ENCODE peak calls at places on chromosomes 6 and 20, in ten cellular contexts. One of them, this sample, is unnamed.

GRCh38 chr6:113458368-113459010 is 398.7 kb upstream of the MARCKS start:
- DNase-seq in GM12878: no peak
- DNase-seq in A549: no peak
- DNase-seq in K562: no peak
- DNase-seq in endothelial cell of umbilical vein: peak
- DNase-seq in H1: no peak
- DNase-seq in SK-N-SH: no peak
- DNase-seq in HCT116: no peak
- DNase-seq in NB4: no peak
- DNase-seq in HepG2: no peak
- DNase-seq in this sample: no peak

GRCh38 chr6:170438402-170438753 is 114.7 kb downstream of the PSMB1 start:
- DNase-seq in H1: peak
- DNase-seq in GM12878: no peak
- DNase-seq in NB4: peak
- DNase-seq in K562: peak
- DNase-seq in SK-N-SH: peak
- DNase-seq in HepG2: peak
- DNase-seq in A549: peak
- DNase-seq in endothelial cell of umbilical vein: peak
- DNase-seq in HCT116: peak
- DNase-seq in this sample: peak

GRCh38 chr6:15905488-15906392 is 223.1 kb upstream of the MYLIP start:
- DNase-seq in H1: no peak
- DNase-seq in endothelial cell of umbilical vein: peak
- DNase-seq in GM12878: no peak
- DNase-seq in NB4: peak
- DNase-seq in A549: no peak
- DNase-seq in HepG2: no peak
- DNase-seq in SK-N-SH: no peak
- DNase-seq in HCT116: no peak
- DNase-seq in K562: peak
- DNase-seq in this sample: no peak

GRCh38 chr6:112251170-112251945 is 3.0 kb downstream of the LAMA4 start:
- DNase-seq in HepG2: no peak
- DNase-seq in SK-N-SH: no peak
- DNase-seq in endothelial cell of umbilical vein: peak
- DNase-seq in K562: no peak
- DNase-seq in H1: no peak
- DNase-seq in NB4: no peak
- DNase-seq in HCT116: no peak
- DNase-seq in A549: no peak
- DNase-seq in GM12878: no peak
- DNase-seq in this sample: no peak

GRCh38 chr6:115891111-115891669 is 169.5 kb downstream of the FRK start:
- DNase-seq in endothelial cell of umbilical vein: no peak
- DNase-seq in A549: peak
- DNase-seq in H1: no peak
- DNase-seq in K562: no peak
- DNase-seq in HepG2: no peak
- DNase-seq in SK-N-SH: no peak
- DNase-seq in HCT116: peak
- DNase-seq in NB4: peak
- DNase-seq in GM12878: peak
- DNase-seq in this sample: no peak

GRCh38 chr6:137903933-137904821 is 37.1 kb downstream of the TNFAIP3 start:
- DNase-seq in H1: no peak
- DNase-seq in K562: peak
- DNase-seq in SK-N-SH: no peak
- DNase-seq in endothelial cell of umbilical vein: peak
- DNase-seq in GM12878: no peak
- DNase-seq in HepG2: peak
- DNase-seq in A549: peak
- DNase-seq in NB4: peak
- DNase-seq in HCT116: peak
- DNase-seq in this sample: no peak

GRCh38 chr20:48761023-48761785 is 66.6 kb downstream of the PREX1 start:
- DNase-seq in HepG2: no peak
- DNase-seq in A549: no peak
- DNase-seq in SK-N-SH: no peak
- DNase-seq in K562: no peak
- DNase-seq in HCT116: no peak
- DNase-seq in H1: no peak
- DNase-seq in NB4: peak
- DNase-seq in endothelial cell of umbilical vein: no peak
- DNase-seq in GM12878: no peak
- DNase-seq in this sample: no peak

GRCh38 chr6:134258849-134259306 is 59.0 kb downstream of the SGK1 start:
- DNase-seq in A549: no peak
- DNase-seq in H1: no peak
- DNase-seq in K562: no peak
- DNase-seq in NB4: no peak
- DNase-seq in HepG2: peak
- DNase-seq in SK-N-SH: no peak
- DNase-seq in endothelial cell of umbilical vein: no peak
- DNase-seq in GM12878: no peak
- DNase-seq in HCT116: no peak
- DNase-seq in this sample: no peak

GRCh38 chr6:168198302-168199180 is 119.5 kb upstream of the FRMD1 start:
- DNase-seq in HepG2: no peak
- DNase-seq in K562: no peak
- DNase-seq in SK-N-SH: no peak
- DNase-seq in A549: no peak
- DNase-seq in H1: no peak
- DNase-seq in endothelial cell of umbilical vein: no peak
- DNase-seq in GM12878: no peak
- DNase-seq in NB4: no peak
- DNase-seq in HCT116: no peak
- DNase-seq in this sample: no peak

DNA sequence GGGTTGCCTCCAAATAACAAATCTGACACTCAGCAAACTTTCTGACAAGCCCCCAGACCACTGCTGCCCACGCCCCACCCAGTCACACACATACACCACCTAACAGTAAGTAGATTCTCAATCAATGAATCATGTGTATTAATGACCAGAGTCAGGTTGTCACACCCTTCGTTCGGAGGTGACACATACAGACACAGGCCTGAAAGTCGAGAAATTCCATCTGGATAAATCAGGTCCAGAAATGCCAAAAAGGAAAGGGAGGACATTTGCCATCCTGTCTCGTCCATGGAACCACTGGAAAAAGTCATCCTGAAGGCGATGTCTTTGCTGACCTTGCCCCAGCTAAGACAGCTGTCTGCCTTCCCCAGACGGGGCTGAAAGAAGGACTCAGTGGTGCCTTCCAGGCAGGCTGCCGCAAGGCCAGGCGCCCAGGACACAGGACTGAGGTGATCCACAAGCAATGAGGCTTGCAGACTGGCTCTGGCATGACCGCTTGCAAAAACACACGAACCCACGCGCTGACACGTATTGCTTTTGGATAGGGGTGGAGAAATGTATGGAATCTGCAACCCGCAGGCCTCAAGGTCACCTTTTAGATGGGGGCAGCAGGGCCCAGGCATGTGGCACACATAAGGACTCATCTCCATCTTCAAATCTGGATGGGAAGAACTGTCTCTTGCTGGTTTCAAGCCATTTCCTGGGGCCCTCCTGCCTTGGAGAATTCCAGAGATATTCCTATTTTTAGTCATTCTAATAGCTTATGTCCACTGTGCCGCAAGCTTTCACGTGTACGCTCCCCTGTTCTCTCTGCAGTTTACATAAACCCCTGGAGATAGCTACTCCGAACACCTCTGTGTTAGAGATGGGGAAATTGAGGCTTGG is 9.0 kb downstream of the NFATC2 start:
- DNase-seq in GM12878: no peak
- DNase-seq in endothelial cell of umbilical vein: no peak
- DNase-seq in NB4: no peak
- DNase-seq in HCT116: peak
- DNase-seq in H1: no peak
- DNase-seq in A549: peak
- DNase-seq in K562: no peak
- DNase-seq in SK-N-SH: no peak
- DNase-seq in HepG2: peak
- DNase-seq in this sample: no peak
- TF ChIP-seq MAX in GM12878: no peak
- TF ChIP-seq MAX in endothelial cell of umbilical vein: no peak
- TF ChIP-seq MAX in NB4: no peak
- TF ChIP-seq MAX in HCT116: peak
- TF ChIP-seq MAX in H1: no peak
- TF ChIP-seq MAX in A549: no peak
- TF ChIP-seq MAX in K562: no peak
- TF ChIP-seq MAX in SK-N-SH: no peak
- TF ChIP-seq MAX in HepG2: no peak
- TF ChIP-seq MAX in this sample: no peak

DNA sequence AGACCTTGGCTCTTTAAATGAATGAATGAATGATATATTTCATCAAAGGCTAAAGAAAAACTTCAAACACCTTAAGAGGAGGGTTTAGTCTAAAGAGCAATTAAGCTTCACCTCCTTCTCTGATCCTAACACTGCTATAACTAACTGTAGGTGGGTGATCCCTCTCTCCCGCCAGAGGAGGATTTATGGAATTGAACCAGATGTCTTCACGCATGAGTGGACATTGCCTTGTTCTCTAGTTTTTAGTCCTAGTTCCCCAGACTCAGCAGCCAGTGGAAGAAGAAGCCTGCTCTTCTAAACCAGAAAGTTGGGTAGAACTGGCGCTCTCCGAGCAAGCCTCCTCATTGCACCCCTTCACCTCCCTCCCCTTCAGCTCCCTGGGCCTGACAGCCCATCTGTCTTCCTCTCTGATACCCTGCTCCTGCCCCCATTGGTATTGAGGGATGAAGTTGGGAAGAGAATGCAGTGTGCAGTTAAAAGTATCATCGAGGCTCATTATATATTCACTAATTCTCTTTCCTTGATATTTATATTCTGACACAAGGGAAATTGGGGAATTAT is 142.7 kb downstream of the ARID1B start:
- DNase-seq in NB4: no peak
- DNase-seq in HepG2: no peak
- DNase-seq in SK-N-SH: no peak
- DNase-seq in A549: no peak
- DNase-seq in HCT116: no peak
- DNase-seq in K562: no peak
- DNase-seq in GM12878: no peak
- DNase-seq in H1: no peak
- DNase-seq in endothelial cell of umbilical vein: no peak
- DNase-seq in this sample: no peak
- TF ChIP-seq MAX in NB4: no peak
- TF ChIP-seq MAX in HepG2: no peak
- TF ChIP-seq MAX in SK-N-SH: no peak
- TF ChIP-seq MAX in A549: no peak
- TF ChIP-seq MAX in HCT116: no peak
- TF ChIP-seq MAX in K562: no peak
- TF ChIP-seq MAX in GM12878: no peak
- TF ChIP-seq MAX in H1: no peak
- TF ChIP-seq MAX in endothelial cell of umbilical vein: no peak
- TF ChIP-seq MAX in this sample: no peak

GRCh38 chr20:37326666-37327065 is 19.3 kb upstream of the SRC start:
- DNase-seq in NB4: no peak
- DNase-seq in HepG2: no peak
- DNase-seq in SK-N-SH: no peak
- DNase-seq in endothelial cell of umbilical vein: no peak
- DNase-seq in K562: no peak
- DNase-seq in A549: no peak
- DNase-seq in GM12878: no peak
- DNase-seq in HCT116: no peak
- DNase-seq in H1: no peak
- DNase-seq in this sample: no peak

GRCh38 chr20:37329481-37330165 is 16.3 kb upstream of the SRC start:
- DNase-seq in K562: peak
- DNase-seq in endothelial cell of umbilical vein: no peak
- DNase-seq in SK-N-SH: no peak
- DNase-seq in HCT116: no peak
- DNase-seq in H1: no peak
- DNase-seq in NB4: no peak
- DNase-seq in HepG2: peak
- DNase-seq in A549: no peak
- DNase-seq in GM12878: no peak
- DNase-seq in this sample: no peak

GRCh38 chr20:37330316-37330715 is 15.6 kb upstream of the SRC start:
- DNase-seq in A549: no peak
- DNase-seq in HepG2: no peak
- DNase-seq in HCT116: no peak
- DNase-seq in NB4: no peak
- DNase-seq in K562: no peak
- DNase-seq in H1: no peak
- DNase-seq in endothelial cell of umbilical vein: no peak
- DNase-seq in GM12878: no peak
- DNase-seq in SK-N-SH: no peak
- DNase-seq in this sample: no peak

GRCh38 chr20:37327748-37328147 is 18.2 kb upstream of the SRC start:
- DNase-seq in HCT116: no peak
- DNase-seq in NB4: no peak
- DNase-seq in SK-N-SH: no peak
- DNase-seq in K562: no peak
- DNase-seq in A549: no peak
- DNase-seq in endothelial cell of umbilical vein: no peak
- DNase-seq in H1: no peak
- DNase-seq in GM12878: no peak
- DNase-seq in HepG2: no peak
- DNase-seq in this sample: no peak

DNA sequence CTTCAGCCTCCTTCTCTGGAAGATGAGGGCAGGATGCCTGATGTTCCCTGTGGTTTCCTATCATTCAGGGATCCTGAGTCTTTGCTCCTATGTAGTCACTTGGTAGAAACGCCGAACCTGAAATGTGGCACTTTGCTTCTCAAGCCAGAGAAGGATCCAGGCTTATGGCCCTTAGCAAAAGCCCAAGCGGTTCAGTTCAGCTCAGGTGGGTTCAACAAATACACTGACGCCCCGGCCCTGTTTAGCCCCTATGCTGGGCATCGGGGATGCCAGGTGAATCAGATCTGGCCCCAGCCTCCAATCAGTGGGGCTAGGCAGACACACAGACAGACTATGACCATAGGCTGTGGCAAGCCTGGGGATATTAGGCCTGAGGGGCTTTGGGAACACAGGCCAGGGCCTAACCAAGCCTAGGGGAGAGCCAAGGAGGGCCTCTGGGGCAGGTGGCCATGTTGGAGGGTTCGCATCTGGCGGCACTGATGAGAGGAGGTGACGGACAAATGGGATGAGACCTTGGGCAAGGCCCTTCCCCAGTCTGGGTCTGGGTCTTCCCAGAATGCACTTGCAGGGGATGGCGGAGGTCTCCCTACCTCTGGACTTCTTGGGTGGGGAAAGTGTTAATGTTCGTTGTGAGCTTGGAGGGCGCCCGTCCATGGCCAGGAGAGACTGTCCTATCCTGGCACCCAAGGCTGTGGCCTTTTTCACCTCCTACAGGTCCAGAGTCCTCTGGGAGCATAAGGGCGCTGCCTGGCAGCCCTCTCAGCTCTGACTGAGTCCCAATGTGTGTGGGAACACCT is 17.6 kb upstream of the SRC start:
- DNase-seq in NB4: no peak
- DNase-seq in HCT116: no peak
- DNase-seq in K562: no peak
- DNase-seq in H1: no peak
- DNase-seq in HepG2: no peak
- DNase-seq in GM12878: no peak
- DNase-seq in endothelial cell of umbilical vein: no peak
- DNase-seq in SK-N-SH: no peak
- DNase-seq in A549: no peak
- DNase-seq in this sample: no peak
- TF ChIP-seq MAX in NB4: no peak
- TF ChIP-seq MAX in HCT116: no peak
- TF ChIP-seq MAX in K562: no peak
- TF ChIP-seq MAX in H1: no peak
- TF ChIP-seq MAX in HepG2: no peak
- TF ChIP-seq MAX in GM12878: no peak
- TF ChIP-seq MAX in endothelial cell of umbilical vein: no peak
- TF ChIP-seq MAX in SK-N-SH: no peak
- TF ChIP-seq MAX in A549: no peak
- TF ChIP-seq MAX in this sample: no peak

GRCh38 chr6:32819729-32820128 is 2.9 kb upstream of the HLA-DOB start:
- DNase-seq in K562: no peak
- DNase-seq in A549: peak
- DNase-seq in HCT116: peak
- DNase-seq in endothelial cell of umbilical vein: no peak
- DNase-seq in HepG2: no peak
- DNase-seq in GM12878: no peak
- DNase-seq in H1: no peak
- DNase-seq in SK-N-SH: no peak
- DNase-seq in NB4: peak
- DNase-seq in this sample: no peak
- TF ChIP-seq MAX in K562: no peak
- TF ChIP-seq MAX in A549: no peak
- TF ChIP-seq MAX in HCT116: peak
- TF ChIP-seq MAX in endothelial cell of umbilical vein: no peak
- TF ChIP-seq MAX in HepG2: no peak
- TF ChIP-seq MAX in GM12878: no peak
- TF ChIP-seq MAX in H1: no peak
- TF ChIP-seq MAX in SK-N-SH: no peak
- TF ChIP-seq MAX in NB4: no peak
- TF ChIP-seq MAX in this sample: no peak

This sample was measured in WTC11.